ENCODE peak calls at places on chromosomes 5 and 9, in seven cellular contexts. Y is body of pancreas, V is brain microvascular endothelial cell, G is neural crest cell, Q is AG04450, I is WTC11, K is neural progenitor cell. C is an unnamed sample.

GRCh38 chr5:52579391-52579790 is 208.3 kb upstream of the ITGA1 start:
- DNase-seq in Y (no peak), V (no peak), G (no peak), Q (no peak), I (no peak), K (no peak), C (no peak)

GRCh38 chr9:135985889-135986288 is 24.7 kb upstream of the UBAC1 start:
- DNase-seq in Y (no peak), V (no peak), G (no peak), Q (no peak), I (no peak), K (no peak), C (no peak)

GRCh38 chr5:139458580-139459407 is 3.7 kb downstream of the ECSCR start:
- DNase-seq in Y (no peak), V (peak; percentile 87), G (no peak), Q (no peak), I (no peak), K (no peak), C (peak; percentile 94)

GRCh38 chr9:77725820-77726219 is 77.7 kb upstream of the GNA14 start:
- DNase-seq in Y (no peak), V (no peak), G (no peak), Q (no peak), I (no peak), K (no peak), C (peak; percentile 72)

GRCh38 chr5:173473293-173473692 is 143.2 kb downstream of the BOD1 start:
- DNase-seq in Y (no peak), V (no peak), G (no peak), Q (no peak), I (no peak), K (no peak), C (no peak)

GRCh38 chr5:132050661-132051371 is 9.6 kb upstream of the IL3 start:
- DNase-seq in Y (no peak), V (no peak), G (no peak), Q (no peak), I (no peak), K (no peak), C (no peak)

GRCh38 chr9:128208943-128209695 is 5.9 kb downstream of the DNM1 start:
- DNase-seq in Y (no peak), V (no peak), G (no peak), Q (no peak), I (no peak), K (no peak), C (no peak)

GRCh38 chr5:173035904-173036707 is 20.0 kb upstream of the CREBRF start:
- DNase-seq in Y (no peak), V (no peak), G (no peak), Q (no peak), I (no peak), K (no peak), C (peak; percentile 37)

GRCh38 chr9:121721770-121722169 is 70.3 kb downstream of the DAB2IP start:
- DNase-seq in Y (no peak), V (no peak), G (no peak), Q (no peak), I (no peak), K (peak; percentile 43), C (no peak)

GRCh38 chr5:89047591-89047990 is 164.6 kb upstream of the MEF2C start:
- DNase-seq in Y (no peak), V (no peak), G (no peak), Q (no peak), I (no peak), K (no peak), C (no peak)

GRCh38 chr5:18744990-18745590 is 1110.8 kb downstream of the TAF11L14 start:
- DNase-seq in Y (no peak), V (no peak), G (no peak), Q (no peak), I (no peak), K (no peak), C (peak; percentile 52)

GRCh38 chr9:127133739-127134167 is 11.3 kb upstream of the ANGPTL2 start:
- DNase-seq in Y (no peak), V (peak; percentile 76), G (no peak), Q (peak; percentile 85), I (no peak), K (peak; percentile 53), C (no peak)

GRCh38 chr9:88523056-88523455 is 11.9 kb upstream of the NXNL2 start:
- DNase-seq in Y (no peak), V (peak; percentile 41), G (no peak), Q (no peak), I (no peak), K (no peak), C (no peak)

GRCh38 chr5:99034336-99034735 is 105.5 kb upstream of the CHD1 start:
- DNase-seq in Y (no peak), V (peak; percentile 60), G (no peak), Q (no peak), I (no peak), K (no peak), C (no peak)

GRCh38 chr9:112286906-112287305 is 46.5 kb downstream of the PTBP3 start:
- DNase-seq in Y (no peak), V (no peak), G (no peak), Q (no peak), I (no peak), K (no peak), C (no peak)

GRCh38 chr9:38008168-38009034 is 60.6 kb downstream of the SHB start:
- DNase-seq in Y (no peak), V (peak; percentile 94), G (peak; percentile 28), Q (peak; percentile 56), I (peak; percentile 34), K (no peak), C (peak; percentile 90)

GRCh38 chr9:83012578-83013260 is 50.2 kb downstream of the RASEF start:
- DNase-seq in Y (no peak), V (no peak), G (no peak), Q (no peak), I (no peak), K (no peak), C (no peak)

GRCh38 chr9:70389642-70390266 is 24.7 kb downstream of the KLF9 start:
- DNase-seq in Y (no peak), V (no peak), G (no peak), Q (no peak), I (no peak), K (peak; percentile 26), C (no peak)

GRCh38 chr5:40401965-40402364 is 277.8 kb upstream of the PTGER4 start:
- DNase-seq in Y (no peak), V (peak; percentile 50), G (no peak), Q (no peak), I (no peak), K (no peak), C (peak; percentile 79)

GRCh38 chr5:108432024-108432423 is 50.1 kb upstream of the FBXL17 start:
- DNase-seq in Y (no peak), V (no peak), G (no peak), Q (no peak), I (no peak), K (no peak), C (no peak)

GRCh38 chr5:71922584-71923106 is 184.6 kb upstream of the MAP1B start:
- DNase-seq in Y (no peak), V (peak; percentile 88), G (no peak), Q (no peak), I (no peak), K (no peak), C (no peak)

GRCh38 chr9:78882501-78882900 is 585.6 kb downstream of the PSAT1 start:
- DNase-seq in Y (no peak), V (no peak), G (no peak), Q (no peak), I (no peak), K (no peak), C (no peak)

GRCh38 chr9:71910602-71911060 is 362 bp downstream of the ABHD17B start:
- DNase-seq in Y (no peak), V (peak; percentile 2), G (no peak), Q (no peak), I (no peak), K (no peak), C (no peak)

GRCh38 chr5:136089804-136090203 is 42.8 kb upstream of the SMAD5 start:
- DNase-seq in Y (no peak), V (no peak), G (no peak), Q (no peak), I (no peak), K (no peak), C (no peak)

GRCh38 chr9:108182950-108183381 is 672.8 kb downstream of the ACTL7B start:
- DNase-seq in Y (no peak), V (peak; percentile 19), G (no peak), Q (no peak), I (no peak), K (no peak), C (no peak)

GRCh38 chr5:78562001-78562400 is 86.6 kb downstream of the LHFPL2 start:
- DNase-seq in Y (no peak), V (no peak), G (no peak), Q (no peak), I (no peak), K (no peak), C (no peak)

GRCh38 chr5:8740595-8740994 is 805.3 kb downstream of the SEMA5A start:
- DNase-seq in Y (no peak), V (no peak), G (no peak), Q (no peak), I (no peak), K (no peak), C (no peak)

GRCh38 chr5:177516601-177517568 is at the start of gene DDX41:
- DNase-seq in Y (peak; percentile 97), V (peak; percentile 98), G (peak; percentile 94), Q (peak; percentile 98), I (peak; percentile 95), K (peak; percentile 98), C (peak; percentile 97)
- TF ChIP-seq CTCF in Y (no peak), V (peak; percentile 23), G (no peak), Q (peak; percentile 11), I (no peak), K (peak; percentile 24), C (no peak)

DNA sequence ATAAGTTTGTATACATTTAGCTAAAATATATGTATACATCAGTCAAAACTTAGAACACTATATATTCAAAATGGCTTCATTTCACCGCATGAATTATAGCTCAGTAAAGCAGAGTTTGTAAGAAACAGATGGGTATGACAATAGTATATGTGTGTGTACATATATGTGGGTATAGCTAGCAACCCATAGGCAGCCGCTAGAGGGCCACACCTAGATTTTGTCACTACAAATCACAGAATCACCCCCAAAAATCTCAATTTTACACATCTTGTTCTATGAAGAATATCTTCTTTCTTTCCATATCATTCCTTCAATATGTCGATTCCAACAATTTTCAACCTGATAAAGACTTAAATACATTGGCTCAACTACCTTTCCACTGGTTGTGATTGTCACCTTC is 357.8 kb upstream of the CCNG1 start:
- DNase-seq in Y (no peak), V (no peak), G (no peak), Q (no peak), I (peak; percentile 41), K (no peak), C (peak; percentile 14)
- TF ChIP-seq CTCF in Y (no peak), V (peak; percentile 29), G (peak; percentile 56), Q (no peak), I (peak; percentile 42), K (peak; percentile 58), C (no peak)

GRCh38 chr5:178247481-178248456 is 15.2 kb upstream of the PHYKPL start:
- DNase-seq in Y (no peak), V (no peak), G (no peak), Q (no peak), I (no peak), K (no peak), C (peak; percentile 78)
- TF ChIP-seq CTCF in Y (no peak), V (no peak), G (no peak), Q (no peak), I (no peak), K (no peak), C (peak; percentile 15)

DNA sequence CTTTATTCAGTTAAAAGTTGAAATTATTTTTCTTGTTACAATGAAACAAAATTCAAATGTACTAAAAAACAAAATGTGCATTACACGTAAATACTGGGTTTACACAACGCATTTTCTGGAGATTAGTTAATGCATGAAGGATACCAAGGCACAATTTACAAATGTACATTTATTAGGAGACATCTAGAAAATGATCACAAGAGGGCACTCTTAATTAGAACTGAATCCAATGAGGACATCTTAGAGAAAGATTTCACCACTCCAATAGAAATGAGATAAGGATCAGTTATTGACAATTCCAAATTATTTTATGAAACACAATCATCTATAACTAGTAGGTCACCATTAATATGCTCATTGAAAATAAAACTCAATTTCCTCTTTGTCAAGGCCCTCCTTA is 36.6 kb upstream of the CDH12 start:
- DNase-seq in Y (no peak), V (no peak), G (no peak), Q (no peak), I (no peak), K (no peak), C (no peak)
- TF ChIP-seq CTCF in Y (no peak), V (no peak), G (peak; percentile 29), Q (no peak), I (no peak), K (peak; percentile 49), C (no peak)

C was measured in activated CD8-positive, alpha-beta T cell treated with anti-CD3 and anti-CD28 coated beads for 36 hours.